ENCODE peak calls at places on chromosomes 7 and 10, in ten cellular contexts. G is lower leg skin, F is body of pancreas, N is A549, R is heart left ventricle, I is gastrocnemius medialis, H is right lobe of liver, K is ovary, D is uterus, W is endothelial cell of umbilical vein. Y is an unnamed sample.

GRCh38 chr7:25260862-25261454 is 32.7 kb upstream of the NPVF start:
- DNase-seq in G (no peak), F (no peak), N (no peak), R (no peak), I (no peak), H (no peak), K (no peak), D (no peak), W (no peak), Y (no peak)

GRCh38 chr10:112804036-112804435 is 146.0 kb upstream of the TCF7L2 start:
- DNase-seq in G (no peak), F (peak; percentile 71), N (no peak), R (no peak), I (no peak), H (peak; percentile 73), K (no peak), D (no peak), W (no peak), Y (no peak)

GRCh38 chr10:126569513-126570447 is 100.7 kb downstream of the C10orf90 start:
- DNase-seq in G (no peak), F (no peak), N (no peak), R (no peak), I (no peak), H (no peak), K (no peak), D (no peak), W (no peak), Y (no peak)

GRCh38 chr10:117596666-117597065 is 54.1 kb downstream of the EMX2 start:
- DNase-seq in G (no peak), F (no peak), N (no peak), R (no peak), I (no peak), H (no peak), K (no peak), D (no peak), W (no peak), Y (no peak)

GRCh38 chr7:101402081-101402779 is 39.6 kb downstream of the COL26A1 start:
- DNase-seq in G (no peak), F (peak; percentile 50), N (peak; percentile 72), R (no peak), I (no peak), H (no peak), K (no peak), D (no peak), W (peak; percentile 14), Y (no peak)

GRCh38 chr7:31776616-31777015 is 89.6 kb downstream of the PPP1R17 start:
- DNase-seq in G (no peak), F (no peak), N (peak; percentile 22), R (no peak), I (no peak), H (no peak), K (no peak), D (no peak), W (peak; percentile 55), Y (no peak)

GRCh38 chr7:149245244-149245643 is 5.8 kb downstream of the ZNF212 start:
- DNase-seq in G (no peak), F (no peak), N (no peak), R (no peak), I (no peak), H (no peak), K (no peak), D (no peak), W (no peak), Y (no peak)

GRCh38 chr7:68434857-68435256 is 1163.4 kb upstream of the AUTS2 start:
- DNase-seq in G (no peak), F (no peak), N (no peak), R (no peak), I (no peak), H (no peak), K (no peak), D (no peak), W (no peak), Y (no peak)

GRCh38 chr7:83065714-83066113 is 97.0 kb downstream of the PCLO start:
- DNase-seq in G (no peak), F (no peak), N (no peak), R (no peak), I (no peak), H (no peak), K (no peak), D (no peak), W (peak; percentile 36), Y (no peak)
- TF ChIP-seq POLR2A in G (no peak), F (no peak), N (no peak), R (no peak), I (no peak), H (no peak), K (no peak), D (no peak), W (no peak), Y (no peak)

DNA sequence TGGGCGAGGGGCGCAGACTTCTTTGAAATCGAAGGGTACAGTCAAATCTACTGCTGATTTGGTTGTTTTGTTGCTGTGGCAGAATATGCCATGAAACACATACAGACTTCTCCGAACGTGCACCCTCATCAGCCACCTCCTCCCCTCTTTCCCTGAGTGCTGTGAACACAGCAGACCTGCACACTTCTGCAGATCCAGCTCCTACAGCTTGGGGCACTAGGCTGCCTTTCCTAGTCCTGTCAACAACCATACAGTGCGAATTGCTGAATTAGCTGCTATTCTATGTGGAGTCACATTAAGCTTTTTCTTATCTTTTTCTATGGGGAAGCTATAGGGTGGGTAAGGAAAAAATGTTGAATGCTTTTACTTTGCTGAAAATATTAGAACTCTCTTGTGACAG is 57.5 kb downstream of the COL17A1 start:
- DNase-seq in G (no peak), F (no peak), N (peak; percentile 58), R (no peak), I (no peak), H (no peak), K (no peak), D (no peak), W (no peak), Y (no peak)
- TF ChIP-seq CTCF in G (no peak), F (no peak), N (peak; percentile 15), R (peak; percentile 42), I (peak; percentile 21), H (peak; percentile 19), K (no peak), D (no peak), W (peak; percentile 19), Y (no peak)

GRCh38 chr10:101558206-101558605 is 29.9 kb downstream of the POLL start:
- DNase-seq in G (peak; percentile 28), F (no peak), N (no peak), R (no peak), I (no peak), H (no peak), K (no peak), D (no peak), W (no peak), Y (peak; percentile 33)

GRCh38 chr10:101560293-101561067 is 27.6 kb downstream of the POLL start:
- DNase-seq in G (no peak), F (no peak), N (no peak), R (peak; percentile 40), I (no peak), H (no peak), K (no peak), D (no peak), W (no peak), Y (peak; percentile 59)

GRCh38 chr10:101559596-101560292 is 28.3 kb downstream of the POLL start:
- DNase-seq in G (no peak), F (no peak), N (no peak), R (no peak), I (no peak), H (no peak), K (no peak), D (no peak), W (no peak), Y (peak; percentile 29)

GRCh38 chr10:101557541-101557940 is 30.5 kb downstream of the POLL start:
- DNase-seq in G (peak; percentile 3), F (no peak), N (no peak), R (no peak), I (no peak), H (no peak), K (no peak), D (no peak), W (no peak), Y (no peak)

DNA sequence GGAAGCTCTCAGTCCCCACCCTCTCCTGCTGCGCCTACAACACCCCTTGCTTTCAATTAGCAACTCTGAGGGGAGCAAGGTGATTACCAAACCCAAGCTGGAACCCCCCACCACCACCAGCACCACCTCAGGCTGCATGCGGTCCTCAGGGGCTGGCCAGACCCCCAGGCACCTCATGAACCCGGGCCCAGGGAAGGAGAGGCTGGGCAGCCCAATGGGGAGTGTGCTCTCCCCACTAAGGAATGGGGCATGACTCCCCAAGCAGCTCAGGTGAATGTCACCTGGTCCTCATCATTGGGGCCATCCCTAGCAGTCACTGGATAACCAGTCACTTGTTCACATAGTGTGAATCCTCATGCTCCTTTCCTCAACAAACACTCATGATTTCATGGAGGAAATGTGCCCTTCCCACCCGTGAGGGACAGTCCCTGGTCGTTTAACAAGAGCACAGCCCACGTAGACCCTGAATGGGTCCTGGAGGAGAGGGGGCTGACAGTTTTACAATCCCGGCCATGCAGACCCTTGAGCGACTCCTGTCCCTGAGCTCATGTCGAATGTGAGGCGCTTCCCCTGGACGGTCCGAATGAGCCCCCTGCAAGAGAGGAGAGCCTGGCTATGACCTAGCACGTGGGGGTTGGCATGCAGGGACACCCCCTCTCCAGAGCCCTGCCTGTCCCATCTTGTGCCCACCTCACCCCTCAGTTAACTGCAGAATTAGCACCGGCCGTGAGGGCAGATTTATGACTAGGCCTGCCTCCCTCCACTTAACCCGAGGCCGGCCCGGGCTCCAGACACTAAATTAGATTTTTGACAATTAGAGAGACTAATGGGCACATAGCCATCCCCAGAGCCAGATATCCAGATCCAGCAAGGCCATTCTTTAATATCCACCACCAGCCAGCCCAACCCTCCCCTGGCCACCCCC is 29.1 kb downstream of the POLL start:
- DNase-seq in G (no peak), F (no peak), N (no peak), R (no peak), I (no peak), H (no peak), K (no peak), D (no peak), W (no peak), Y (peak; percentile 53)
- TF ChIP-seq POLR2A in G (no peak), F (no peak), N (no peak), R (no peak), I (no peak), H (no peak), K (no peak), D (no peak), W (no peak), Y (no peak)

GRCh38 chr10:71301371-71301916 is 17.6 kb upstream of the SLC29A3 start:
- DNase-seq in G (no peak), F (no peak), N (no peak), R (no peak), I (no peak), H (peak; percentile 40), K (no peak), D (no peak), W (no peak), Y (no peak)

GRCh38 chr10:71300555-71301370 is 18.3 kb upstream of the SLC29A3 start:
- DNase-seq in G (no peak), F (no peak), N (no peak), R (no peak), I (no peak), H (peak; percentile 39), K (no peak), D (no peak), W (no peak), Y (no peak)

GRCh38 chr10:71303569-71303907 is 15.5 kb upstream of the SLC29A3 start:
- DNase-seq in G (no peak), F (no peak), N (no peak), R (no peak), I (no peak), H (no peak), K (no peak), D (no peak), W (no peak), Y (no peak)

GRCh38 chr10:71302451-71302850 is 16.6 kb upstream of the SLC29A3 start:
- DNase-seq in G (no peak), F (no peak), N (no peak), R (no peak), I (no peak), H (peak; percentile 56), K (peak; percentile 50), D (no peak), W (no peak), Y (no peak)

DNA sequence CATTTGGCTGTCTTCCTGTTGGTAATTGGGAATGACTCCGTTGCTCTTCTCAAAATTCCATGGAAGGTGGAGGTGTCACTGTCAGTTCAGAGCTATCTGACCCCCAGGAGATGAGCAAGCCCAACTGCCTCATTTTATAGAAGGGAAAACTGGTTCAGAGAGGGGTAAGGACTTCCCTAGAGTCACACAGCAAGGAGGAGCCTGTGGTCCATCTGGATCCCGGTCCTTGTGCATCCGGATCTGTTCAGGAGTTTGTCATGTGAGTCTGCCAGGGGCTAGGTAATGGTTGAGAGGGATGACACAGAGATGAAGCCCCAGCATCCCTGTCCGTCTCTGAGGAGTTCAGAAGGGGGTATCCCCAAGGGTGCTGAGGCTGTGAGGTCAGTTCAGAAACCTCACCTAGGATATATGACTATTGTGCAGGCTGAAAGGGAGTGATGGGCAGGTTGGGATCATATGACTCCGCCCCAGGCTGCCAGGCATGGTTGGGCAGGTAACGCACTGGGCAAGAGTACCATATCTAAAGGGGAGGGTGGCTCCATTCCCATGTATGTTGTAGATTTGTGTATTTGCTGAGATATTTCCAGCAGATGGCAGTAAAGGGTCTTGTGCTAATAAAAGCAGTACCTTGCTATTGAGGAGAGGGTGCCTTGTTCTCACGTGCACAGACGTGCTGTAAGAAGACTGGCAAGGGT is 16.0 kb upstream of the SLC29A3 start:
- DNase-seq in G (no peak), F (no peak), N (peak; percentile 73), R (no peak), I (no peak), H (peak; percentile 26), K (no peak), D (no peak), W (peak; percentile 53), Y (no peak)
- TF ChIP-seq CTCF in G (no peak), F (peak; percentile 20), N (peak; percentile 56), R (peak; percentile 35), I (peak; percentile 21), H (peak; percentile 67), K (peak; percentile 28), D (peak; percentile 52), W (peak; percentile 48), Y (peak; percentile 29)